ENCODE peak calls at places on chromosomes 7 and 10, in eight cellular contexts. T, J, D, G, R, F, A and P are unnamed samples.

GRCh38 chr7:112069879-112070321 is 136.3 kb downstream of the DOCK4 start:
- DNase-seq in R (peak), F (no peak), A (no peak), D (no peak), G (no peak), J (no peak), T (no peak), P (no peak)

GRCh38 chr10:61262486-61263261 is 190.5 kb downstream of the TMEM26 start:
- DNase-seq in F (no peak), J (peak), G (no peak), A (no peak), T (no peak), R (no peak), D (no peak), P (peak)

GRCh38 chr10:3418901-3419300 is 246.3 kb upstream of the PITRM1 start:
- DNase-seq in D (no peak), T (no peak), J (no peak), F (no peak), R (no peak), G (no peak), A (peak), P (no peak)

GRCh38 chr7:95526128-95526738 is 40.5 kb downstream of the ASB4 start:
- DNase-seq in J (no peak), T (no peak), F (no peak), G (no peak), R (no peak), D (no peak), A (no peak), P (no peak)

GRCh38 chr7:151244871-151245346 is 3.6 kb downstream of the SMARCD3 start:
- DNase-seq in T (peak), F (no peak), R (no peak), D (no peak), G (no peak), J (no peak), A (peak), P (no peak)

GRCh38 chr7:113370910-113371309 is 252.6 kb upstream of the SMIM30 start:
- DNase-seq in T (no peak), J (peak), R (no peak), G (no peak), A (no peak), D (no peak), F (no peak), P (peak)

GRCh38 chr10:78255796-78256638 is 222.4 kb downstream of the RPS24 start:
- DNase-seq in J (peak), A (no peak), G (no peak), F (peak), R (peak), D (no peak), T (no peak), P (peak)

GRCh38 chr7:98679741-98680140 is 62.7 kb downstream of the NPTX2 start:
- DNase-seq in D (no peak), G (no peak), A (no peak), F (no peak), R (no peak), T (no peak), J (no peak), P (no peak)

GRCh38 chr10:119377905-119378736 is 164.4 kb downstream of the RGS10 start:
- DNase-seq in J (no peak), F (no peak), A (no peak), D (no peak), R (no peak), G (no peak), T (no peak), P (no peak)

GRCh38 chr10:44801383-44802327 is 109.5 kb upstream of the TMEM72 start:
- DNase-seq in R (peak), T (no peak), F (peak), J (peak), G (no peak), D (no peak), A (peak), P (peak)

GRCh38 chr10:84256510-84257342 is 11.9 kb downstream of the RGR start:
- DNase-seq in R (peak), T (peak), D (peak), G (no peak), A (peak), F (peak), J (no peak), P (no peak)

GRCh38 chr10:88222878-88223277 is 359.5 kb downstream of the PTEN start:
- DNase-seq in T (no peak), F (no peak), A (no peak), D (no peak), R (no peak), G (no peak), J (no peak), P (no peak)

GRCh38 chr7:74656911-74657691 is 417 bp upstream of the GTF2I start:
- DNase-seq in D (peak), J (peak), R (peak), G (peak), T (peak), A (peak), F (peak), P (peak)

GRCh38 chr7:116258734-116259133 is 48.4 kb downstream of the TES start:
- DNase-seq in D (peak), J (no peak), T (peak), G (no peak), F (peak), A (no peak), R (peak), P (peak)

GRCh38 chr10:132899054-132899750 is 43.2 kb downstream of the CFAP46 start:
- DNase-seq in J (no peak), A (peak), F (no peak), T (no peak), R (no peak), G (no peak), D (no peak), P (no peak)

GRCh38 chr10:124561206-124561605 is 99.6 kb downstream of the LHPP start:
- DNase-seq in F (no peak), A (no peak), G (no peak), T (no peak), J (no peak), D (no peak), R (no peak), P (no peak)

GRCh38 chr7:15041226-15041625 is 138.7 kb upstream of the DGKB start:
- DNase-seq in T (no peak), J (peak), F (no peak), A (no peak), G (no peak), R (no peak), D (no peak), P (no peak)

GRCh38 chr7:1531979-1532455 is 1.5 kb downstream of the MAFK start:
- DNase-seq in J (no peak), G (no peak), T (no peak), F (no peak), A (peak), D (no peak), R (no peak), P (no peak)

GRCh38 chr7:3979956-3980643 is 679.0 kb downstream of the SDK1 start:
- DNase-seq in G (no peak), F (no peak), A (no peak), J (no peak), R (no peak), D (no peak), T (peak), P (no peak)

GRCh38 chr7:55348502-55348901 is 16.6 kb upstream of the LANCL2 start:
- DNase-seq in F (no peak), T (no peak), G (no peak), J (no peak), A (no peak), R (peak), D (no peak), P (no peak)

GRCh38 chr7:140672382-140673062 is at the start of gene ADCK2:
- DNase-seq in G (no peak), J (no peak), R (peak), F (no peak), A (no peak), T (peak), D (peak), P (no peak)

GRCh38 chr7:116601426-116601825 is 70.6 kb upstream of the MET start:
- DNase-seq in J (no peak), R (no peak), D (no peak), G (no peak), T (no peak), F (no peak), A (no peak), P (no peak)

GRCh38 chr7:37067961-37068536 is 343.8 kb upstream of the AOAH start:
- DNase-seq in D (no peak), G (no peak), A (no peak), T (no peak), F (no peak), R (no peak), J (no peak), P (no peak)

GRCh38 chr10:98269435-98269912 is 1.5 kb upstream of the LOXL4 start:
- DNase-seq in T (peak), J (peak), A (peak), R (peak), G (no peak), D (no peak), F (peak), P (peak)

GRCh38 chr7:30845426-30846135 is 66.1 kb upstream of the AQP1 start:
- DNase-seq in J (no peak), T (no peak), D (peak), F (no peak), G (no peak), R (peak), A (peak), P (no peak)

GRCh38 chr7:17732083-17732482 is 208.2 kb downstream of the SNX13 start:
- DNase-seq in G (no peak), T (no peak), A (no peak), D (no peak), J (no peak), R (no peak), F (no peak), P (no peak)

GRCh38 chr7:1061180-1061579 is 16.8 kb downstream of the GPR146 start:
- DNase-seq in F (no peak), A (no peak), R (no peak), D (no peak), J (no peak), T (no peak), G (no peak), P (no peak)

GRCh38 chr7:66326501-66327180 is 121.5 kb downstream of the TPST1 start:
- DNase-seq in G (no peak), F (no peak), A (no peak), D (no peak), R (no peak), J (peak), T (no peak), P (peak)

DNA sequence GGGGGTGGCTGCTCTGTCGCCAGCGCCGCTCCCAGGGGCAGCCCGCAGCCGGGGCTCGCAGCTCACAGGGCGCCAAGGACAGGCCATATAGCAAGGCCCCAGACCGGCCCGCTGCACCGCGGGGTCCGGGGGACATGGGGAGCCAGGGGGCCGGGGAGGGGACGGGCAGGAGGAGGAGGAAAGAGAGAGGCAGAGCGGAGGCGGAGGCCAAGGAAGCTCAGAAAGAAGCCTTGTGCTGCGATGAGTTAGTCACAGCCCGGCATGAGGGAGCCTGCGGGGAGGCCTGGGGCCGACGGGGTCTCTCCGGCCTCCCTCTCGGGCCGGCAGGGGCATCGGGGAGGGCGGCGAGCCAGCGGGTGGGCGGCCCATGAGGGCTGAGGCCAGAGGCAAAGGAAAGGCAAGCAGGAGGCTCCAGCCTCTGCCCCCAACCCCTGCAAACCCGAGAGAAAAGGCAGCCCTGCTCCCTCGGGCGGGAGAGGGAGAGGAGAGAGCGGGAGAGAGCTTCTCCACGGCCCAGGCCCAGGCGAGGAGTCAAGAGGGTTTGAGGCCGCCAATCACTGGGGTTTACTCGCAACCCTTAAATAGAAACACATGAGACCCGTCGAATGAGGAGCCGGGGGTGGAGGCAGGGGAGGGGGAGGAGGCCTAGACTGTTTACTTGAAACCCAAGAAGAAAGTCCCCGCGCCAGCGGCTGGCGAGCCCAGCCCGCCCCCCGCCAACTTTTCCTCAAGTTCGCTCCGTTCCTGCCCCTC is 167.9 kb downstream of the NEURL1 start:
- DNase-seq in A (peak), D (no peak), J (peak), R (peak), G (no peak), F (no peak), T (peak), P (peak)
- TF ChIP-seq CTCF in A (no peak), D (no peak), J (no peak), R (no peak), G (no peak), F (no peak), T (no peak), P (no peak)

GRCh38 chr7:44853391-44853790 is 5.5 kb upstream of the H2AZ2 start:
- DNase-seq in A (no peak), J (no peak), D (no peak), F (peak), T (no peak), G (no peak), R (peak), P (no peak)

GRCh38 chr7:44852590-44852989 is 4.7 kb upstream of the H2AZ2 start:
- DNase-seq in J (no peak), A (no peak), R (no peak), D (no peak), G (no peak), F (no peak), T (no peak), P (no peak)

GRCh38 chr7:44854644-44855364 is 6.9 kb upstream of the H2AZ2 start:
- DNase-seq in J (no peak), G (no peak), A (no peak), D (no peak), F (no peak), R (no peak), T (no peak), P (no peak)

GRCh38 chr7:44858161-44858560 is 10.3 kb upstream of the H2AZ2 start:
- DNase-seq in D (no peak), G (no peak), J (no peak), T (no peak), R (no peak), A (no peak), F (no peak), P (no peak)
- TF ChIP-seq CTCF in D (peak), G (peak), J (peak), T (peak), R (no peak), A (no peak), F (no peak), P (no peak)

GRCh38 chr10:86151613-86152012 is 215.0 kb downstream of the GRID1 start:
- DNase-seq in G (no peak), A (no peak), D (no peak), F (no peak), R (no peak), T (no peak), J (no peak), P (no peak)

GRCh38 chr10:86153751-86154150 is 212.8 kb downstream of the GRID1 start:
- DNase-seq in T (no peak), A (no peak), G (no peak), R (no peak), F (no peak), J (no peak), D (no peak), P (no peak)

GRCh38 chr10:86152911-86153310 is 213.7 kb downstream of the GRID1 start:
- DNase-seq in F (no peak), T (no peak), D (no peak), A (no peak), R (no peak), J (no peak), G (no peak), P (no peak)

GRCh38 chr10:86152354-86152753 is 214.2 kb downstream of the GRID1 start:
- DNase-seq in A (no peak), G (no peak), R (no peak), D (no peak), J (no peak), T (no peak), F (no peak), P (no peak)

DNA sequence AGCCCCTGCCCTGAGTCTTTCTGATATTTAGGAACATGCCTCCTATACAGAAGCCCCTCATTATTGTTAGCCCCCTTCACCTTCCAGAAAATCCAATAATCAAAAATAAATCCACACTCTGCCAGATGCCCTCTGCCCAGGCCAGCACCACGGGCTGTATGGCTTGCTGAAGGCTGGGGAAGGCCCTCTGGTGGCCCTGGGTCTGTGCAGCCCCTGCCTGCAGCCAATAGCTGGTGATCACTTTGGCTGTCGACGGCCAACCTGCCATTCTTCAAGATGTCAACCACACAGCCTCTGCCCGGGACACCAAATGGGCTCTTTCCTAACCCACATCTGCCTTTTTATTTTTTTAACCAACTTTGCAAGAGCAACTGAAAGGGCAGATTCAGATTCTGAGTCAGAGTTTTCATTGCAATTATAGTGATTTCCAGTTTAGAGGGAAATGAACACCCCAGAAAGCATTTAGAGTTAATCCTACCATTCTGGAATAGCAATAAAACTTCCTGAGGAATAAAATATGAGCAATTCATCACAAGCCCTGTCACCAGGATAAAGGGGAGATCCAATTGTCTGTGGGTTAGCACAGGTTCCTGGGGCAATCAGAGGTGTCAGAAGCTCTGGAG is 211.4 kb downstream of the GRID1 start:
- DNase-seq in F (no peak), G (no peak), D (no peak), R (no peak), J (no peak), A (no peak), T (peak), P (no peak)
- TF ChIP-seq CTCF in F (no peak), G (no peak), D (no peak), R (no peak), J (no peak), A (no peak), T (peak), P (no peak)

GRCh38 chr7:114938785-114939184 is 16.9 kb downstream of the MDFIC start:
- DNase-seq in J (no peak), R (no peak), G (no peak), A (no peak), F (no peak), T (no peak), D (no peak), P (no peak)

GRCh38 chr7:114941692-114942091 is 19.8 kb downstream of the MDFIC start:
- DNase-seq in A (no peak), J (no peak), R (no peak), T (no peak), G (no peak), D (no peak), F (no peak), P (no peak)

GRCh38 chr7:114937422-114937821 is 15.5 kb downstream of the MDFIC start:
- DNase-seq in G (no peak), D (no peak), R (no peak), F (no peak), A (no peak), J (no peak), T (no peak), P (no peak)

GRCh38 chr7:114942443-114943175 is 20.7 kb downstream of the MDFIC start:
- DNase-seq in R (no peak), J (no peak), T (no peak), D (no peak), F (no peak), G (no peak), A (no peak), P (no peak)

DNA sequence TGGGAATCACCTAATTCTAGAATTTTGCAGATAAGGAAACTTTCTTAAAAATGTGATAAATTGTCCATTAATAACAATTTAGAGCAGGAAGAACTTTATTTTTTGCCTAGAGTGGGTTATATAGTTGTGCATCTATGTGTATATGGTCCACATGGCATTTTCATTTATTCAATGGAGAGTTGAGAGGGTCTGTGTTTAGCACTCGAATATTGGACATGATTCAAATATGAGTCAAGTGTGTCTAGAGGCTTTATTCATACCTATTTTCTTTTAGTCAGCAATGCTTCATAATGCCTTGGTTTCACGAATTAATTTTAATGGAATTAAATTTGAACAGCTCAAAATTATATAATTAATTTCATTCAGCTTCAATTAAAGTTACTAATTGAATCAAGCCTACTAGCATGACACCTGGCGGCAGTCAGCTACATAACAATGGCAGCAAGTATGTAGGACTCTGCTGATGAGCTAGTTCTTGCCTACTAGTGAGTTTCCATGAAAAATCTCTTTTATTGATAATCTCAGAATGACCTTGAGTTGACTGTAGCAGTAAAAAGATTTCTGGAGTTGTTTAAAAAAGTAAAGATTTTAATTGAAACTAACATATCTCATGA is 17.7 kb downstream of the MDFIC start:
- DNase-seq in G (no peak), F (no peak), R (no peak), D (no peak), J (no peak), A (no peak), T (peak), P (no peak)
- TF ChIP-seq CTCF in G (no peak), F (no peak), R (no peak), D (no peak), J (no peak), A (no peak), T (peak), P (no peak)

DNA sequence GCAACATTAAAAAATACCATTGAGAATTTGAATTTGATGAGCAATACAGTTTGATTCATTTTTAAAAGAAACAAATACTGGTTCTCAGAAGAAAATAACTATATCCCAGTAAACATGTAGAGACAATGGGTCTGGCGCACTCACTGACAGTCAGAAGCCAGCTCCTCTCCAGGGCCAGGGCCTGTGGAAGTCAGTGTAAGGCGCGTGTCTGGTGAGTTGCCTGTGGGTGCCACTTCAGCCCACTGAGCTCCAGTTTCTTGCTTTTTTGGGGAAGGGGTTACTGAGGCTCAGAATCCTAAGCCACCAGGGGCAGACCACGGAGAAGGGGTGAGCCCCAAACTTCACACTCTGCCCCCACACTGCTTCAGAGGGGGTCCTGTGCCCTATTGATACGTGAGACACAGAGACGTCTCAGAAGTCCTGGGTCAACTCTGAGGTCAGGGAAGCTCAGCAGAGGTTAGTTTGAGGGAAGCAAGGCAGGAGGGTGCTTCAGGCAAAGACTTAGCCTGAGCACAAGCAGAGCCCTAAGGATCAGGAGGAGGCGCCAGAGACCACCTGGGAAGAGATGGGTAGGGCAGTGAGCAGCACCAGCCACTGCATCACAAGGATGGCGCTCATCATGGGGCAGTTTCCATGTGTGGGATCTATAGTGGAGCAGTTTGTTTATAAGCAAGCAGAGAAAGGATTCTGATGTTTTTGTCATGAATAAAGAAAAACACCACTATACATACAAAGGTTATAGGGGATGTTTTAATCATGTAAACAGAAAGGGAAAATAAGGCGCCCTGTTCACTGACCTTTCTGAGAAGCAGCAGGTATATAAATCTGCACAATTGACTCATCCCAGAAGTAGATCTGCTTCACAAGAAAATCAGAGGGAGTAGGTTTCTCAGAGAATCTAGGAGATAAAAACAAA is 95.7 kb downstream of the PKD1L1 start:
- DNase-seq in T (peak), J (no peak), D (peak), G (no peak), F (no peak), A (no peak), R (no peak), P (no peak)
- TF ChIP-seq CTCF in T (peak), J (peak), D (no peak), G (no peak), F (no peak), A (no peak), R (peak), P (peak)

GRCh38 chr7:124032369-124033092 is at the start of gene TMEM229A:
- DNase-seq in J (no peak), A (no peak), F (no peak), T (peak), R (peak), D (peak), G (no peak), P (no peak)
- TF ChIP-seq CTCF in J (no peak), A (no peak), F (no peak), T (no peak), R (no peak), D (no peak), G (no peak), P (no peak)